ENCODE peak calls at places on chromosomes 12 and 14, in six cellular contexts. Z is right atrium auricular region, E is mammary epithelial cell, X is IMR-90, L is ovary, I is heart right ventricle. D is an unnamed sample.

GRCh38 chr12:122099280-122099749 is 20.8 kb downstream of the MLXIP start:
- DNase-seq in Z (no peak), E (no peak), X (no peak), L (no peak), I (no peak), D (no peak)

GRCh38 chr12:133203344-133204263 is 22.3 kb downstream of the ZNF268 start:
- DNase-seq in Z (no peak), E (no peak), X (peak; percentile 20), L (no peak), I (no peak), D (peak; percentile 8)

GRCh38 chr12:106317406-106318082 is 15.0 kb downstream of the TCP11L2 start:
- DNase-seq in Z (no peak), E (peak; percentile 54), X (no peak), L (no peak), I (no peak), D (no peak)

GRCh38 chr14:58922211-58922940 is 266.1 kb upstream of the DAAM1 start:
- DNase-seq in Z (no peak), E (no peak), X (peak; percentile 33), L (no peak), I (no peak), D (no peak)

GRCh38 chr14:60999536-60999935 is 18.5 kb downstream of the SLC38A6 start:
- DNase-seq in Z (no peak), E (no peak), X (no peak), L (no peak), I (no peak), D (no peak)

GRCh38 chr12:95789126-95790024 is 1.2 kb downstream of the NTN4 start:
- DNase-seq in Z (no peak), E (peak; percentile 46), X (peak; percentile 13), L (peak; percentile 61), I (peak; percentile 37), D (peak; percentile 87)

GRCh38 chr12:65432606-65433005 is 154.1 kb downstream of the MSRB3 start:
- DNase-seq in Z (no peak), E (no peak), X (no peak), L (no peak), I (no peak), D (no peak)

GRCh38 chr12:16939871-16940306 is 333.9 kb upstream of the LMO3 start:
- DNase-seq in Z (no peak), E (peak; percentile 71), X (peak; percentile 8), L (no peak), I (no peak), D (no peak)

GRCh38 chr12:70637686-70638085 is 457 bp upstream of the PTPRB start:
- DNase-seq in Z (no peak), E (no peak), X (no peak), L (no peak), I (no peak), D (no peak)

GRCh38 chr12:103558879-103559278 is 28.2 kb upstream of the STAB2 start:
- DNase-seq in Z (no peak), E (no peak), X (no peak), L (no peak), I (no peak), D (no peak)

GRCh38 chr12:21775130-21775920 is 819 bp upstream of the KCNJ8 start:
- DNase-seq in Z (no peak), E (no peak), X (no peak), L (no peak), I (no peak), D (no peak)

GRCh38 chr12:14239935-14240872 is 125.3 kb upstream of the ATF7IP start:
- DNase-seq in Z (no peak), E (no peak), X (no peak), L (no peak), I (no peak), D (no peak)

GRCh38 chr12:62957233-62957953 is 22.4 kb upstream of the PPM1H start:
- DNase-seq in Z (no peak), E (no peak), X (no peak), L (no peak), I (no peak), D (no peak)

GRCh38 chr12:132364348-132364902 is 35.0 kb upstream of the GALNT9 start:
- DNase-seq in Z (no peak), E (no peak), X (no peak), L (no peak), I (no peak), D (no peak)

GRCh38 chr12:1391722-1392121 is 202.7 kb downstream of the FBXL14 start:
- DNase-seq in Z (no peak), E (peak; percentile 3), X (no peak), L (no peak), I (no peak), D (no peak)

DNA sequence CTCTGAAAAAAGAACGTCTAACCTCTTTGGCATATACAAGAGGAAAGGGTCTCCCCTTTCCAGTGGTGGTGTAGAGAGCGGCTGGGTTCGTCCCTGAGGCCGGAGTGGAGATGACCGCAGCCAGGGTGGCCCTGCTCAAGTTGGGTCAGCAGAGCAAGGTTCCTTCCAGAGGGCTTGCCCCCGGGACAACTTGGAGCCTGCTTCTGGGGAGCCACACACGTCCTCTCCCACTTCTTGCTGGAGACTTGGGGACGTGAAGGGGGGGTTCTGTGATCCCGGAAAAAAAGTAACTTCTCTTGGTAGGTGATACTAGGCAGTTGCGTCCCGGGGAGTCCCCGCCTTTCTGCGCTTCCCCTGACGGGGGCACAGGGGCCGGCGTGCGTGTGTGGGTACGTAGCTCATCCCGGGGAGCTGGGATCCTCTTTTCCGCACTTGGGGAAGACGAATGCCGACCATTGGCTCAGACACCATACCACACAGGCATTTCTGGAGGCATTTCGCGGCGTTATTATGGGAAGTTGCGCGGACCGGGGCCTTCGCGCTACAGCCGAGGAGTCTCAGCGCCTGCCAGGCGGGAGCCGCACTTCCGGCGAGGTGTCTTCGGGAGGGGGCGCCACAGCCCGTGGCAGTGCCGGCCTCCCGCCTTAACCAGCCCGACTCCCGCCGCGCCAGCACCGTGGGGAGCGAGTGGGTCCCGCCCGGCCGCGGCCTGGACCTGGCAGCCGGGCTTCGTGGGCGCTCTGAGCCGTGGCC is 14.8 kb upstream of the PAX9 start:
- DNase-seq in Z (no peak), E (peak; percentile 38), X (no peak), L (no peak), I (no peak), D (no peak)
- TF ChIP-seq CTCF in Z (no peak), E (peak; percentile 47), X (peak; percentile 19), L (no peak), I (no peak), D (peak; percentile 42)

GRCh38 chr14:95097385-95097784 is 59.9 kb downstream of the DICER1 start:
- DNase-seq in Z (no peak), E (no peak), X (peak; percentile 12), L (no peak), I (no peak), D (no peak)

GRCh38 chr14:95095991-95096390 is 61.3 kb downstream of the DICER1 start:
- DNase-seq in Z (no peak), E (no peak), X (no peak), L (no peak), I (no peak), D (no peak)

GRCh38 chr14:95096476-95096875 is 60.9 kb downstream of the DICER1 start:
- DNase-seq in Z (no peak), E (no peak), X (no peak), L (no peak), I (no peak), D (no peak)

GRCh38 chr14:95101736-95102677 is 55.3 kb downstream of the DICER1 start:
- DNase-seq in Z (no peak), E (no peak), X (no peak), L (no peak), I (no peak), D (no peak)

DNA sequence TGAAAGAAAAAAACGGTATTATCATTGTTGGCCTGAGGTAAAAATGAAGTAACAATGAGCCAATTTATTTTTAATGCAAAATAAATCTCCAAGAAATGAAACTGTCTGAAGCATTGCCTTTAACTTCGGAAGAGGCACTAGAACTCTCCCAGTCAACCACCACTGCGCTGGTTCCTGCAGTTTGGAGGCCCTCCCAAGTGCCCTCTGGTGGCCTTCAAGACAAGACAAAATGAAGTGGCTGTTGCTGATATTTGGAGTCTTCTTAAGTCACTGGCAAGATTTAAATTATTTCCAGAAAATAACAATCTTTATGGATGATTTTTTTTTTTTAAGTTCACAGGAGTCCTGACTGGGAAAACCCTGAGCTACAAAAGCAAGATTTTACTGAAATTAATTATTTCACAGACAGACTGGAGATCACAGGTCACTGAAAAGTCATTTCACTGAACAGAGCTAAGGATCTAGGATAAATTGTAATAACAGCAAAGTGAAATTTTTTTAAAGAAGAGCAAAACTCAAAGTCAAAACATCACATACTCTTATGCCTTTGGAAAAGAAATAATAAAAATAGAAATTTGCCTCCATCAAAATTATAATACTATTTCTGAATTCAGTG is 58.2 kb downstream of the DICER1 start:
- DNase-seq in Z (peak; percentile 76), E (peak; percentile 49), X (peak; percentile 55), L (peak; percentile 44), I (peak; percentile 65), D (no peak)
- TF ChIP-seq CTCF in Z (peak; percentile 53), E (peak; percentile 89), X (peak; percentile 52), L (no peak), I (peak; percentile 72), D (peak; percentile 89)

GRCh38 chr14:95652690-95653089 is 33.5 kb upstream of the TCL1B start:
- DNase-seq in Z (no peak), E (no peak), X (no peak), L (no peak), I (no peak), D (no peak)

GRCh38 chr14:95647926-95648325 is 38.3 kb upstream of the TCL1B start:
- DNase-seq in Z (no peak), E (no peak), X (no peak), L (no peak), I (no peak), D (no peak)

GRCh38 chr14:95652171-95652570 is 34.1 kb upstream of the TCL1B start:
- DNase-seq in Z (no peak), E (no peak), X (no peak), L (no peak), I (no peak), D (no peak)

GRCh38 chr14:95649230-95649629 is 37.0 kb upstream of the TCL1B start:
- DNase-seq in Z (no peak), E (no peak), X (no peak), L (no peak), I (no peak), D (no peak)

DNA sequence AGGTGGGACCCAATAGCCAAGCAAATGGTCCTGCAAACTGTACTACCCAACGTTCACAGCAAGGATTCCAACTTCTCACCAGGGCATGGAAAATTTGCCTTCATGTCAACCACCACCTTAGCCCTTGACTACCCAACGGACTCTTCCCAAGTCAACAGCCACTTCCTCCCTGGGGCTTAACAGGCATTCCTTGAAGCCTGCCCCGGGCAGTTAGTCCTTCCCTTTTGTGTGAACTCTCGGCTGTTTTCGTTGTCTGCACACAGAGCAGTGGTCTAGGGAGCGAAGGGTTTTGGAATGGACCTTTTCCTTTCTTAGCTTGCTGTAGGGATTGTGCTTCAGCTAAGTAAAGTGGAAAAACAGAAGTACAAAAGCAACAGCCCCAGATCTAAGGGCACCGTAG is 35.2 kb upstream of the TCL1B start:
- DNase-seq in Z (no peak), E (no peak), X (no peak), L (no peak), I (no peak), D (no peak)
- TF ChIP-seq CTCF in Z (no peak), E (no peak), X (no peak), L (no peak), I (no peak), D (no peak)

GRCh38 chr14:56487090-56487667 is 92.4 kb upstream of the TMEM260 start:
- DNase-seq in Z (no peak), E (peak; percentile 1), X (peak; percentile 32), L (no peak), I (no peak), D (no peak)
- TF ChIP-seq CTCF in Z (no peak), E (peak; percentile 44), X (peak; percentile 70), L (no peak), I (peak; percentile 36), D (peak; percentile 62)